ENCODE peak calls at places on chromosomes 2 and 18, in seven cellular contexts. X is Peyer's patch, N is A549, C is tibial nerve, K is body of pancreas, T is sigmoid colon, M is heart left ventricle. A is an unnamed sample.

GRCh38 chr2:191679818-191680600 is 2.1 kb downstream of the NABP1 start:
- DNase-seq in X (no peak), T (no peak), N (peak), M (no peak), K (no peak), C (no peak), A (no peak)

GRCh38 chr18:75478996-75479870 is 51.7 kb upstream of the SMIM21 start:
- DNase-seq in X (no peak), N (peak), M (no peak), T (no peak), C (peak), K (no peak), A (no peak)

GRCh38 chr2:179298666-179299065 is 34.0 kb upstream of the SESTD1 start:
- DNase-seq in K (no peak), N (no peak), T (no peak), M (no peak), C (no peak), X (no peak), A (no peak)

GRCh38 chr2:58842501-58843144 is 601.5 kb upstream of the FANCL start:
- DNase-seq in K (no peak), C (no peak), T (no peak), X (no peak), M (no peak), N (no peak), A (no peak)

GRCh38 chr2:240254337-240255164 is 114.1 kb upstream of the OTOS start:
- DNase-seq in M (peak), K (no peak), N (no peak), X (no peak), C (no peak), T (no peak), A (no peak)

GRCh38 chr2:70931376-70932000 is 4.2 kb upstream of the ATP6V1B1 start:
- DNase-seq in K (no peak), T (no peak), C (no peak), X (peak), N (no peak), M (no peak), A (no peak)

GRCh38 chr18:3652380-3653262 is 202.6 kb downstream of the TGIF1 start:
- DNase-seq in X (peak), C (no peak), T (no peak), M (peak), K (peak), N (peak), A (peak)

GRCh38 chr18:48612917-48613316 is 74.1 kb downstream of the CTIF start:
- DNase-seq in T (no peak), M (no peak), N (no peak), K (no peak), X (no peak), C (no peak), A (no peak)

GRCh38 chr2:198337368-198337767 is 533.0 kb downstream of the PLCL1 start:
- DNase-seq in T (no peak), N (no peak), X (no peak), M (no peak), C (no peak), K (no peak), A (no peak)

GRCh38 chr2:237923507-237924163 is 43.2 kb upstream of the UBE2F start:
- DNase-seq in X (peak), N (peak), M (peak), C (peak), T (peak), K (peak), A (peak)
- TF ChIP-seq CTCF in X (peak), N (peak), M (peak), C (peak), T (peak), K (peak), A (peak)

DNA sequence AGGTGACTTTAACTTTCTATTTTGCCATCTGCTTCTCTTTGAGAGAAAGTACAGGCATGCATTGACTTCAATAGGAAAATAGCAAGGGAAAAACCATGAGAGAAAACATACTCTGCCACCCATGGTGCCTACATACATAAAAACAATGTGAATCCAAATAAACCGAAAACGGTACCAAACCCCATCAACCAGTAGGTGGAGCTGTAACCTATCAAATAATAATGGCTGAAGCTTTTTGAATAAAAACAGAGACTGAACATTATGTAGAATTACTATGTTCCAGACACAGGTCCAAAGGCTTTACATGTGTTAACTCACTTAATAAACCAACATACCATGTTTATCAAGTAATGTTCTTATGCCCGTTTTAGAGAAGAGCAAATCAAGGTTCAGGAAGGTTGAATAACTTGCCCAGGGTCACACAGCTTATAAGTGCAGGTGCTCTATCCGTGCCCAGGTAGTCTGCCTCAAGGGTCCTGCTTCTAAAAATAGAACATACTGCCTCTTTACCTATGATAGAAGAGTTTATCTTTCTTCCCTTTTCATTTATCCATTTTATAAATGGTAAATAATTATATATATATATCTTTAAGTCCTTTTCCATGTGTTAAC is 293.9 kb upstream of the SYT4 start:
- DNase-seq in K (peak), M (no peak), C (peak), X (no peak), N (peak), T (no peak), A (no peak)
- TF ChIP-seq POLR2A in K (no peak), M (no peak), C (no peak), X (no peak), N (no peak), T (no peak), A (no peak)

GRCh38 chr2:7356909-7357584 is 439.8 kb downstream of the RNF144A start:
- DNase-seq in M (no peak), K (peak), C (no peak), T (no peak), X (no peak), N (no peak), A (no peak)
- TF ChIP-seq CTCF in M (no peak), K (peak), C (no peak), T (no peak), X (no peak), N (no peak), A (no peak)

GRCh38 chr2:97739020-97739892 is 25.9 kb downstream of the ZAP70 start:
- DNase-seq in C (no peak), M (peak), X (no peak), T (no peak), N (no peak), K (no peak), A (no peak)
- TF ChIP-seq POLR2A in C (no peak), M (no peak), X (no peak), T (no peak), N (no peak), K (no peak), A (no peak)

GRCh38 chr2:80856227-80856626 is 551.7 kb upstream of the LRRTM1 start:
- DNase-seq in M (no peak), K (no peak), X (no peak), C (no peak), T (no peak), N (no peak), A (no peak)

GRCh38 chr2:80854831-80855230 is 550.3 kb upstream of the LRRTM1 start:
- DNase-seq in C (no peak), T (no peak), K (no peak), M (no peak), N (no peak), X (no peak), A (no peak)

GRCh38 chr2:80852079-80852807 is 547.7 kb upstream of the LRRTM1 start:
- DNase-seq in C (no peak), T (no peak), K (no peak), X (no peak), N (no peak), M (no peak), A (no peak)

DNA sequence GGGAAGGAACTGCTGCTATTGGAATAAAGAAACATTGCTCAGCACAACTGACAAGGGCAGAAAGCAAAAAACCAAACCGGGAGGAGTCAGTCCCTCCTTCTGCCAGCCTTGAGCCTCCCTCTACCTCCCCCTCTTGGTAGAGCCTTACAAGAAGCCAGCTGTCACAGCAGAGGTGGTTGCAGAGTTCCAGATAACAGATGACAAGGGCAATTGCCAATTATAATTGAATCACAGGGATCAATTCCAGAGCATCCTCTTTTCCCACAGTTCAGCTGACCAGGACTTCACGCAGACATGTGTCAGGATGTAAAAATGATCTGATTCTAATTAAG is 548.2 kb upstream of the LRRTM1 start:
- DNase-seq in C (no peak), T (no peak), N (no peak), M (no peak), K (no peak), X (no peak), A (no peak)
- TF ChIP-seq CTCF in C (no peak), T (no peak), N (no peak), M (no peak), K (no peak), X (no peak), A (no peak)

DNA sequence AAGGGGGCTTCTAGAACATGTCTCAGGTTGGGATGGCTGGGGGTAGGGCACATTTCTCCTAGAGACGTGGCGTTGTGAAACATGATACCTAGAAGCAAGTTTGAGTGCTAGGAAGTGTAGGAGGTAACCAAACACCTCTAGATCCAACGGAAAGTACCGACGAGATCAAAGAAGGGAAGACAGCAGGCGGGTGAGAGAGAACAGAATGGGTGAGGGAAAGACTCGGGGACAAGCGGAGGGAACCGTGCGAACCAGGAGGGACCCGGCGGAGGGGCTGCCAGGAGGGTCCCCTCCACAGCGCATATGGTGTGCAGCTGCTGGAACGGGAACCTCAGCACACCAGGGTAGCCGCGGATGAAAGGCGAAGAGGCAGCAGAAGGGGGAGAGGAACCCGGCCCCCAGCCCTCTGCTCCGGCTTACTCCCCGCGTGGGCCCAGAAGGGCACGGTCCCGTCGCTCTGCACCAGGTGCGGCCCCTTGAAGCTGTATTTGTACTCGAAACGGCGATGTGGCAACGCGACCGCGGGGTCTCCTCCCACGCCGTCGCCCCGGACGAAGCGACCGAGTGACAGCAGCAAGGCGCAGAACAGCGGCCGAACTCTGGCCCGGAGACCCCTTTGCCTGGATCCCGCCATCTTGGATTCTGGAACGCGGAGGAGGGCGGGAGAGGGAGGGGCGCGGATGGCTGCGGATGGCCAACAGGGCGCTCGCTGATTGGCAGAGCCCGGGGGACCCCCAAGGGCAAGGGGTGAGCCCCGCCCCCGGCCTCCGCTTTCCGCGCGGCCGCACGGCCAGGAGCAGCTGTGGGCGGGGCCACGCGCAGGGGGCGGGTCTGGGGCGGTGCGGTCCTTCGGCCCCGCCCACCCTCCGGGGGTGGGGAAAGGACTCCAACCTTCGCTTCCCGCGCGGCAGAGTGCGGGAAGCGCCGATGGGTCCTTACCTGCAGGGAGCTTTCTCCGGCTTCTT is at the start of gene LMAN1:
- DNase-seq in N (peak), M (peak), X (peak), T (peak), C (peak), K (peak), A (peak)
- TF ChIP-seq POLR2A in N (peak), M (peak), X (no peak), T (no peak), C (no peak), K (peak), A (no peak)

DNA sequence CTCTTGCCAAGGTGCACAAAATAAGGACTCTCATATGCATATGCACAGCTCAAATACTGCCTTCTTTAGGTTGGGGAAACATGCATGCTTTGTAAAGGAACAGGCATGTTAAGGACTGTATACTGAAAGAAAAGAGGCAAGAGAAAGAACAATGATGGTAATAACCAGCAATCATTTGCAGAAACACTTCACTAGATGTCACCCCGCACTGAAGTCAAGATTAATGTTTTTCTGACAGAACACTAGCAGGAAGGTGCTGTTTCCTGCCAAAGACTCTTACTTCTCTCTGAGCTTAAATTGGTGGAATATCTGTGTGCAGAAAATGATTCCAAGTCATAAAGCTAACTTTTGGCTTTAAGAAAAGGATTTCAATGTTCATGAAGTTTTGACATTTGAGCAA is 19.4 kb upstream of the CSRNP3 start:
- DNase-seq in T (no peak), X (no peak), N (no peak), C (no peak), M (no peak), K (no peak), A (no peak)
- TF ChIP-seq CTCF in T (no peak), X (no peak), N (no peak), C (no peak), M (peak), K (no peak), A (no peak)